ENCODE peak calls at places on chromosome 13, in five cellular contexts. A is T-helper 9 cell; N is activated naive CD4-positive, alpha-beta T cell treated with anti-CD3 and anti-CD28 coated beads, Interleukin-2, amount 50 U/mL, for 72 hours; G is heart right ventricle; H is myocyte. J is an unnamed sample.

GRCh38 chr13:44848956-44849748 is 140.1 kb downstream of the NUFIP1 start:
- DNase-seq in G (no peak), N (no peak), A (no peak), H (no peak), J (no peak)

GRCh38 chr13:28475916-28476725 is 18.8 kb downstream of the FLT1 start:
- DNase-seq in N (no peak), A (no peak), H (peak), G (no peak), J (no peak)

GRCh38 chr13:20263393-20264044 is 31.4 kb upstream of the GJB6 start:
- DNase-seq in N (no peak), H (no peak), G (no peak), A (no peak), J (no peak)

GRCh38 chr13:81957121-81957520 is 1616.2 kb upstream of the SPRY2 start:
- DNase-seq in N (no peak), A (no peak), H (no peak), G (no peak), J (no peak)

GRCh38 chr13:107421028-107421427 is 794.3 kb downstream of the LIG4 start:
- DNase-seq in G (no peak), N (no peak), A (no peak), H (no peak), J (no peak)

GRCh38 chr13:98222081-98222554 is 45.0 kb upstream of the RNF113B start:
- DNase-seq in G (no peak), N (no peak), H (peak), A (no peak), J (no peak)

GRCh38 chr13:26941345-26942174 is 181.0 kb upstream of the GPR12 start:
- DNase-seq in H (peak), A (no peak), N (no peak), G (no peak), J (no peak)

GRCh38 chr13:35764359-35765015 is 288.0 kb upstream of the MAB21L1 start:
- DNase-seq in H (peak), G (no peak), A (no peak), N (no peak), J (no peak)

GRCh38 chr13:72696590-72696989 is 30.8 kb downstream of the MZT1 start:
- DNase-seq in G (no peak), H (peak), N (no peak), A (no peak), J (no peak)

GRCh38 chr13:49652691-49653305 is 24.5 kb downstream of the ARL11 start:
- DNase-seq in A (no peak), G (no peak), N (no peak), H (peak), J (no peak)

GRCh38 chr13:42258747-42259146 is 13.2 kb upstream of the AKAP11 start:
- DNase-seq in N (no peak), A (no peak), G (no peak), H (peak), J (no peak)

GRCh38 chr13:79907527-79907926 is 426.6 kb downstream of the NDFIP2 start:
- DNase-seq in N (no peak), A (no peak), H (no peak), G (no peak), J (no peak)

GRCh38 chr13:106096661-106097092 is 438.8 kb downstream of the EFNB2 start:
- DNase-seq in N (no peak), H (no peak), G (no peak), A (no peak), J (no peak)

J was measured in memory B cell.